ENCODE peak calls at places on chromosomes 12 and 14, in eight cellular contexts. V, O, Z, T, N, J, C and H are unnamed samples.

GRCh38 chr12:11765817-11766794 is 116.6 kb downstream of the ETV6 start:
- DNase-seq in V (peak), O (no peak), Z (peak), T (no peak), N (peak), J (no peak), C (no peak), H (peak)

GRCh38 chr12:95918194-95918993 is 24.0 kb downstream of the CCDC38 start:
- DNase-seq in V (peak), O (peak), Z (peak), T (peak), N (peak), J (no peak), C (peak), H (peak)

GRCh38 chr12:91274886-91275285 is 92.3 kb upstream of the DCN start:
- DNase-seq in V (peak), O (no peak), Z (no peak), T (no peak), N (no peak), J (no peak), C (no peak), H (peak)

GRCh38 chr12:100796616-100797015 is 2.0 kb downstream of the ANO4 start:
- DNase-seq in V (no peak), O (no peak), Z (no peak), T (no peak), N (no peak), J (no peak), C (no peak), H (no peak)

GRCh38 chr12:47554046-47554653 is 151.7 kb downstream of the RPAP3 start:
- DNase-seq in V (no peak), O (no peak), Z (no peak), T (no peak), N (no peak), J (no peak), C (no peak), H (no peak)

GRCh38 chr12:109773384-109774011 is 59.7 kb downstream of the TRPV4 start:
- DNase-seq in V (no peak), O (no peak), Z (no peak), T (no peak), N (no peak), J (no peak), C (no peak), H (no peak)

GRCh38 chr14:61178226-61179060 is 102.7 kb downstream of the TMEM30B start:
- DNase-seq in V (peak), O (peak), Z (peak), T (peak), N (no peak), J (no peak), C (no peak), H (peak)

GRCh38 chr14:33580221-33580749 is 370.6 kb downstream of the EGLN3 start:
- DNase-seq in V (no peak), O (no peak), Z (no peak), T (no peak), N (no peak), J (no peak), C (no peak), H (no peak)

GRCh38 chr12:34210689-34211530 is 188.6 kb downstream of the ALG10 start:
- DNase-seq in V (no peak), O (no peak), Z (no peak), T (no peak), N (no peak), J (no peak), C (no peak), H (no peak)

GRCh38 chr12:16359512-16360491 is 12.4 kb downstream of the MGST1 start:
- DNase-seq in V (peak), O (no peak), Z (peak), T (peak), N (no peak), J (no peak), C (no peak), H (peak)

GRCh38 chr14:93207468-93208308 is 632 bp downstream of the UBR7 start:
- DNase-seq in V (peak), O (peak), Z (peak), T (no peak), N (peak), J (no peak), C (no peak), H (peak)

GRCh38 chr14:103716091-103716801 is 636 bp downstream of the ZFYVE21 start:
- DNase-seq in V (no peak), O (peak), Z (peak), T (no peak), N (no peak), J (no peak), C (peak), H (no peak)

GRCh38 chr12:47417146-47417545 is 288.7 kb downstream of the RPAP3 start:
- DNase-seq in V (no peak), O (no peak), Z (no peak), T (no peak), N (no peak), J (no peak), C (no peak), H (no peak)

GRCh38 chr14:57057803-57058202 is 210.9 kb downstream of the EXOC5 start:
- DNase-seq in V (no peak), O (no peak), Z (no peak), T (no peak), N (no peak), J (no peak), C (no peak), H (no peak)

GRCh38 chr14:64889352-64889751 is 9.6 kb upstream of the SPTB start:
- DNase-seq in V (no peak), O (no peak), Z (no peak), T (no peak), N (no peak), J (no peak), C (no peak), H (no peak)

GRCh38 chr14:85313801-85314207 is 216.1 kb upstream of the FLRT2 start:
- DNase-seq in V (peak), O (no peak), Z (no peak), T (no peak), N (no peak), J (no peak), C (no peak), H (peak)

GRCh38 chr12:120960657-120961056 is 17.7 kb upstream of the HNF1A start:
- DNase-seq in V (no peak), O (no peak), Z (no peak), T (no peak), N (no peak), J (no peak), C (no peak), H (no peak)

GRCh38 chr14:80621701-80622100 is 319.8 kb downstream of the CEP128 start:
- DNase-seq in V (peak), O (peak), Z (no peak), T (peak), N (no peak), J (no peak), C (no peak), H (peak)

GRCh38 chr14:24071144-24071697 is at the start of gene CPNE6:
- DNase-seq in V (no peak), O (no peak), Z (no peak), T (no peak), N (no peak), J (no peak), C (no peak), H (no peak)